ENCODE peak calls at places on chromosomes 2 and 18, in eight cellular contexts. O is WERI-Rb-1, I is K562, Y is upper lobe of right lung, P is hepatocyte, C is neuronal stem cell, Z is A673, F is heart left ventricle. D is an unnamed sample. For H3K27me3, the result is how much of the 10 kb centered on the place peaks cover.

GRCh38 chr2:109027702-109028101 is 38.7 kb upstream of the EDAR start:
- DNase-seq in O (no peak), I (no peak), Y (no peak), P (no peak), C (no peak), Z (no peak), F (no peak), D (no peak)

GRCh38 chr2:104701471-104701911 is 152.4 kb upstream of the POU3F3 start:
- DNase-seq in O (no peak), I (no peak), Y (no peak), P (no peak), C (no peak), Z (no peak), F (no peak), D (no peak)

GRCh38 chr2:145350011-145350410 is 830.1 kb upstream of the ZEB2 start:
- DNase-seq in O (no peak), I (no peak), Y (no peak), P (no peak), C (no peak), Z (no peak), F (no peak), D (peak)

GRCh38 chr2:144426981-144427479 is 92.9 kb downstream of the ZEB2 start:
- DNase-seq in O (no peak), I (no peak), Y (no peak), P (peak), C (no peak), Z (no peak), F (no peak), D (no peak)

GRCh38 chr2:132621131-132621875 is 48.7 kb downstream of the LYPD1 start:
- DNase-seq in O (no peak), I (no peak), Y (no peak), P (peak), C (no peak), Z (no peak), F (peak), D (no peak)

GRCh38 chr18:34493099-34493544 is 217.0 kb upstream of the DTNA start:
- DNase-seq in O (peak), I (no peak), Y (peak), P (peak), C (peak), Z (peak), F (peak), D (peak)

GRCh38 chr2:24353364-24353763 is 7.0 kb downstream of the ITSN2 start:
- DNase-seq in O (no peak), I (no peak), Y (no peak), P (no peak), C (no peak), Z (no peak), F (no peak), D (no peak)

GRCh38 chr2:138827426-138828054 is 47.4 kb upstream of the NXPH2 start:
- DNase-seq in O (peak), I (peak), Y (no peak), P (peak), C (peak), Z (peak), F (no peak), D (no peak)

GRCh38 chr2:43402452-43402937 is 176.1 kb upstream of the ZFP36L2 start:
- DNase-seq in O (no peak), I (no peak), Y (no peak), P (no peak), C (no peak), Z (no peak), F (no peak), D (no peak)

GRCh38 chr2:200738590-200738989 is 73.1 kb upstream of the BZW1 start:
- DNase-seq in O (no peak), I (no peak), Y (no peak), P (no peak), C (no peak), Z (no peak), F (no peak), D (no peak)

GRCh38 chr2:157194097-157194688 is 63.3 kb upstream of the GALNT5 start:
- DNase-seq in O (no peak), I (peak), Y (no peak), P (peak), C (peak), Z (peak), F (no peak), D (no peak)

GRCh38 chr2:212227755-212228154 is 310.8 kb downstream of the ERBB4 start:
- DNase-seq in O (no peak), I (no peak), Y (no peak), P (peak), C (no peak), Z (peak), F (peak), D (peak)

GRCh38 chr2:18119883-18120282 is 241.4 kb downstream of the KCNS3 start:
- DNase-seq in O (no peak), I (no peak), Y (no peak), P (no peak), C (no peak), Z (no peak), F (no peak), D (peak)

GRCh38 chr2:135226961-135227360 is 174.9 kb downstream of the RAB3GAP1 start:
- DNase-seq in O (no peak), I (no peak), Y (no peak), P (no peak), C (no peak), Z (no peak), F (no peak), D (no peak)

GRCh38 chr2:241204490-241204889 is 16.0 kb downstream of the ANO7 start:
- DNase-seq in O (no peak), I (no peak), Y (no peak), P (no peak), C (no peak), Z (no peak), F (no peak), D (no peak)

GRCh38 chr2:40511661-40512213 is 59.8 kb upstream of the SLC8A1 start:
- DNase-seq in O (no peak), I (no peak), Y (no peak), P (no peak), C (no peak), Z (no peak), F (peak), D (peak)

GRCh38 chr18:26089247-26090129 is 925 bp downstream of the SS18 start:
- DNase-seq in O (no peak), I (no peak), Y (no peak), P (peak), C (peak), Z (peak), F (no peak), D (no peak)

GRCh38 chr18:13377496-13377895 is 158.9 kb downstream of the LDLRAD4 start:
- DNase-seq in O (no peak), I (no peak), Y (no peak), P (no peak), C (no peak), Z (no peak), F (peak), D (no peak)

GRCh38 chr2:120520929-120521912 is 175.3 kb downstream of the INHBB start:
- DNase-seq in O (peak), I (peak), Y (no peak), P (no peak), C (peak), Z (peak), F (no peak), D (no peak)

GRCh38 chr2:11155326-11156059 is at the start of gene SLC66A3:
- DNase-seq in O (no peak), I (no peak), Y (no peak), P (no peak), C (peak), Z (peak), F (no peak), D (no peak)

GRCh38 chr2:76895469-76895868 is 626.7 kb downstream of the LRRTM4 start:
- DNase-seq in O (no peak), I (no peak), Y (no peak), P (peak), C (no peak), Z (peak), F (no peak), D (no peak)

GRCh38 chr2:185610301-185610700 is 128.3 kb upstream of the FSIP2 start:
- DNase-seq in O (no peak), I (no peak), Y (no peak), P (no peak), C (no peak), Z (no peak), F (no peak), D (no peak)

GRCh38 chr2:202327887-202328286 is 48.2 kb upstream of the BMPR2 start:
- DNase-seq in O (no peak), I (no peak), Y (no peak), P (no peak), C (no peak), Z (no peak), F (no peak), D (no peak)

GRCh38 chr18:14026199-14026598 is 106.0 kb downstream of the ZNF519 start:
- DNase-seq in O (no peak), I (no peak), Y (no peak), P (no peak), C (no peak), Z (no peak), F (no peak), D (no peak)

GRCh38 chr2:196597531-196597930 is 42.0 kb upstream of the CCDC150 start:
- DNase-seq in O (no peak), I (no peak), Y (no peak), P (no peak), C (no peak), Z (no peak), F (no peak), D (no peak)

GRCh38 chr2:101812226-101812625 is 114.7 kb downstream of the MAP4K4 start:
- DNase-seq in O (no peak), I (no peak), Y (no peak), P (no peak), C (no peak), Z (no peak), F (no peak), D (no peak)

GRCh38 chr2:46874236-46874929 is 41.2 kb downstream of the MCFD2 start:
- DNase-seq in O (no peak), I (no peak), Y (peak), P (no peak), C (no peak), Z (no peak), F (no peak), D (no peak)

GRCh38 chr2:137208361-137208973 is 443.1 kb downstream of the THSD7B start:
- DNase-seq in O (no peak), I (no peak), Y (no peak), P (peak), C (no peak), Z (no peak), F (no peak), D (no peak)

GRCh38 chr2:18498531-18498930 is 61.9 kb downstream of the RDH14 start:
- DNase-seq in O (no peak), I (no peak), Y (no peak), P (no peak), C (no peak), Z (no peak), F (no peak), D (no peak)

GRCh38 chr2:203453858-203454451 is 81.1 kb downstream of the RAPH1 start:
- DNase-seq in O (no peak), I (peak), Y (no peak), P (peak), C (peak), Z (peak), F (no peak), D (no peak)

GRCh38 chr2:168961450-168962229 is 60.5 kb downstream of the G6PC2 start:
- DNase-seq in O (peak), I (peak), Y (no peak), P (peak), C (peak), Z (peak), F (no peak), D (no peak)

GRCh38 chr2:71721362-71721665 is 268.0 kb downstream of the DYSF start:
- DNase-seq in O (no peak), I (no peak), Y (no peak), P (no peak), C (no peak), Z (no peak), F (no peak), D (no peak)

GRCh38 chr2:241225545-241225944 is 37.1 kb downstream of the ANO7 start:
- DNase-seq in O (no peak), I (no peak), Y (no peak), P (no peak), C (no peak), Z (no peak), F (no peak), D (peak)

GRCh38 chr2:189951791-189952535 is 110.6 kb downstream of the MSTN start:
- DNase-seq in O (no peak), I (no peak), Y (no peak), P (no peak), C (no peak), Z (no peak), F (no peak), D (no peak)

GRCh38 chr2:12705742-12706141 is 11.0 kb upstream of the TRIB2 start:
- DNase-seq in O (no peak), I (peak), Y (no peak), P (no peak), C (no peak), Z (no peak), F (no peak), D (no peak)

GRCh38 chr2:723761-724160 is 46.6 kb upstream of the TMEM18 start:
- DNase-seq in O (peak), I (no peak), Y (no peak), P (no peak), C (no peak), Z (no peak), F (no peak), D (no peak)
- H3K27me3 ChIP-seq in O (under half), I (under half), Y (under half), P (under half), C (under half), Z (under half), F (under half), D (under half)

GRCh38 chr2:234290671-234291070 is 206.2 kb downstream of the ARL4C start:
- DNase-seq in O (no peak), I (no peak), Y (no peak), P (no peak), C (no peak), Z (no peak), F (peak), D (peak)

GRCh38 chr2:234292955-234293228 is 204.0 kb downstream of the ARL4C start:
- DNase-seq in O (no peak), I (no peak), Y (no peak), P (no peak), C (no peak), Z (no peak), F (no peak), D (no peak)

GRCh38 chr2:234292205-234292954 is 204.5 kb downstream of the ARL4C start:
- DNase-seq in O (no peak), I (no peak), Y (no peak), P (no peak), C (no peak), Z (no peak), F (no peak), D (no peak)

GRCh38 chr2:234290196-234290595 is 206.7 kb downstream of the ARL4C start:
- DNase-seq in O (no peak), I (no peak), Y (no peak), P (no peak), C (no peak), Z (no peak), F (no peak), D (no peak)

DNA sequence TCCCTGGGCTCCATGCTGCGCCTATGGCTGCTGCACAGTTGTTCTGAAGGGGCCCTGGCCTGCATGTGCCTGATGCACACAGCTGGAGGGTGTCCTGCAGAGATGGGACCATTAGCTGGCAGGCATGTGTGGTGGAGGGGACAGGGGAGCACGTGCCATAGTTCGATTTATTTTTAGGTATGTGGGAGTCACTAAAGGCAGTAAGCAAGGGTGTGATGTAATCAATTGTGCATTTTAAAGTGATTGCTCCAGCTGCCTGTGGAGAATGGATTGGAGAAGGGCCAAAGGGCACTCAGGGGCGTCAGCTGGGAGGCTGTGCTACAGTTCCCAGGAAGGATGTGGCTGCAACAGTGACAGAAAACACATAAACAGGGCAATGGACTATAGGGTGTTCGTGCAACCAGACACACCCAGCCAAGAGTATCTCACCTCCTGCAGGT is 205.1 kb downstream of the ARL4C start:
- DNase-seq in O (no peak), I (no peak), Y (no peak), P (peak), C (no peak), Z (peak), F (peak), D (peak)
- H3K27ac ChIP-seq in O (no peak), I (no peak), Y (peak), P (peak), C (no peak), Z (no peak), F (no peak), D (no peak)

GRCh38 chr2:206277503-206277902 is 3.0 kb downstream of the ZDBF2 start:
- DNase-seq in O (no peak), I (no peak), Y (no peak), P (no peak), C (no peak), Z (no peak), F (no peak), D (no peak)
- H3K27me3 ChIP-seq in O (under half), I (under half), Y (half or more), P (under half), C (under half), Z (half or more), F (under half), D (under half)

GRCh38 chr2:20146401-20146800 is 78.5 kb downstream of the SDC1 start:
- DNase-seq in O (no peak), I (no peak), Y (no peak), P (no peak), C (no peak), Z (no peak), F (no peak), D (no peak)

GRCh38 chr2:20143263-20143662 is 81.7 kb downstream of the SDC1 start:
- DNase-seq in O (no peak), I (no peak), Y (no peak), P (no peak), C (no peak), Z (no peak), F (no peak), D (no peak)

GRCh38 chr2:20144861-20145260 is 80.1 kb downstream of the SDC1 start:
- DNase-seq in O (no peak), I (no peak), Y (no peak), P (no peak), C (no peak), Z (no peak), F (no peak), D (peak)

GRCh38 chr2:20145497-20146193 is 79.3 kb downstream of the SDC1 start:
- DNase-seq in O (no peak), I (peak), Y (no peak), P (no peak), C (no peak), Z (no peak), F (no peak), D (peak)

GRCh38 chr2:20144196-20144595 is 80.7 kb downstream of the SDC1 start:
- DNase-seq in O (no peak), I (no peak), Y (no peak), P (no peak), C (no peak), Z (no peak), F (no peak), D (no peak)
- H3K27ac ChIP-seq in O (no peak), I (no peak), Y (no peak), P (no peak), C (no peak), Z (no peak), F (no peak), D (no peak)

DNA sequence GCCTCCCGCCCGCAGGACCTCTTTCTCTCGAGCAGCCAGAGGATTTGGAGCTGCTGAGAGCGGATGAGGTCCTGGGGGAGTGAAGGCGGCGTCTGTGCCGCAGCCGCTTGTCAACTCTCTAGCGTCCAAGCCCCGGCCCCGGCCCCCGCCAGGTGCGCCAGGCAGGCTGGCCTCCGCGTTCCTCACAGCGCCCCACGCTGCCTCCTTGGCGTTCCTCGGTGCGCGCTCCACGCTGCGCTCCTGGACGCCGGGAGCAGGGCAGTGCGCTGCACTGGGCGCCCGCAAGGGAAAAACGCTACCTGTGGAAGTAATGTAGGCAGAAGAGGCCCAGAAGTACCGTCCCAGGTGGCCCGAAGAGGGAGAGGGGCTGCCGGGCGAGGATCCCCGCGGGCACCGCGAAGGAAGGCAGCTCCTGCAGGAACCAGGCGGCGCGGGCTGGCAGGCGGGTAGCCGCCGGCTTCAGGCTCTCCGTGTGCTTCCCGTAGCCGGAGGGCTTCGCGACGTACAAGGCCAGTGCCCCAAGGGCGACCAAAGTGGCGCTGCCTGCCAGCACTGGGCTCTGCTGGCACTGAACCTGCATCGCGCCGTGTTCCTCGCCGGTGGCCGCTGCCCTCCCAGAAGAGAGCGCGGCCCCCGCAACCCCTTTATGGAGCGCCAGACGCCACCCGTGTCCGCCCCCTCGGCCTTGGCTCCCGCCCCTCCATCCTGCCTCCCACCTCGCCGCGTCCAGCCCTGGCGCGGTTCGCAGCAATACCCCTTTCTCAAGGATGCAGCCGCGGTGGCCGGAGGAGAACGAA is at the start of gene SRD5A2:
- DNase-seq in O (peak), I (no peak), Y (no peak), P (no peak), C (peak), Z (no peak), F (no peak), D (no peak)
- H3K27me3 ChIP-seq in O (half or more), I (under half), Y (under half), P (half or more), C (under half), Z (half or more), F (under half), D (under half)

GRCh38 chr2:218307415-218308090 is 15.2 kb upstream of the TMBIM1 start:
- DNase-seq in O (no peak), I (no peak), Y (no peak), P (no peak), C (no peak), Z (no peak), F (no peak), D (peak)

GRCh38 chr2:218313356-218313755 is 21.1 kb upstream of the TMBIM1 start:
- DNase-seq in O (no peak), I (no peak), Y (no peak), P (no peak), C (no peak), Z (no peak), F (no peak), D (no peak)

GRCh38 chr2:218310853-218311542 is 18.7 kb upstream of the TMBIM1 start:
- DNase-seq in O (no peak), I (no peak), Y (no peak), P (no peak), C (no peak), Z (no peak), F (no peak), D (no peak)

GRCh38 chr2:218311908-218312756 is 19.8 kb upstream of the TMBIM1 start:
- DNase-seq in O (no peak), I (no peak), Y (no peak), P (peak), C (no peak), Z (no peak), F (no peak), D (no peak)

DNA sequence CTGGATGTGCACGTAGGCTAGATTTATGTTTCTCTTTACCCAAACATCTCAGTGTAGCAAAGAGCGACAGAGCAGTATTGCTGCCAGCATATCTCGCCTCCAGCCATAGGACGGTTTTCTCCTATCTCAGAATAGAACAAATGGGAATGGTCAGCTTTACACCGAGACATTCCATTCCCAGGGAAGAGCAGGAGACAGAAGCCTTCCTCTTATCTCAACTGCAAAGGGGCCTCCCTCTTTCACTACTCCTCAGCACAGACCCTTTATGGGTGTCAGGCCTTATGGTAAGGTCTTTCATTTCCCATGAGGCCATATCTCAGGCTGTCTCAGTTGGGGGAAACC is 19.2 kb upstream of the TMBIM1 start:
- DNase-seq in O (no peak), I (no peak), Y (no peak), P (peak), C (no peak), Z (no peak), F (no peak), D (no peak)
- H3K27ac ChIP-seq in O (no peak), I (no peak), Y (peak), P (peak), C (no peak), Z (no peak), F (no peak), D (peak)

GRCh38 chr2:191103793-191104192 is 47.0 kb downstream of the STAT4 start:
- DNase-seq in O (no peak), I (no peak), Y (no peak), P (no peak), C (no peak), Z (no peak), F (no peak), D (no peak)
- H3K27me3 ChIP-seq in O (under half), I (under half), Y (under half), P (under half), C (under half), Z (under half), F (under half), D (under half)

GRCh38 chr2:198913394-198914152 is 544.2 kb downstream of the SATB2 start:
- DNase-seq in O (no peak), I (no peak), Y (no peak), P (no peak), C (no peak), Z (peak), F (no peak), D (no peak)
- H3K27ac ChIP-seq in O (no peak), I (no peak), Y (no peak), P (no peak), C (no peak), Z (no peak), F (no peak), D (no peak)

D was measured in right cardiac atrium.